ENCODE peak calls at places on chromosomes 11 and 22, in four cellular contexts. O is HCT116, X is Panc1, L is K562. M is an unnamed sample.

GRCh38 chr11:130528301-130528651 is 79.8 kb downstream of the ADAMTS15 start:
- ATAC-seq in O (no peak), X (no peak), L (no peak), M (no peak)

GRCh38 chr11:61870429-61871039 is 20.8 kb downstream of the FADS3 start:
- ATAC-seq in O (no peak), X (peak), L (peak), M (no peak)

GRCh38 chr11:122333476-122333875 is 217.5 kb upstream of the BLID start:
- ATAC-seq in O (no peak), X (no peak), L (no peak), M (no peak)

GRCh38 chr11:1838077-1838425 is 730 bp upstream of the TNNI2 start:
- ATAC-seq in O (no peak), X (peak), L (no peak), M (no peak)

GRCh38 chr11:126146454-126147192 is 64.8 kb downstream of the RPUSD4 start:
- ATAC-seq in O (no peak), X (peak), L (peak), M (no peak)

GRCh38 chr22:37022483-37023337 is 3.2 kb downstream of the MPST start:
- ATAC-seq in O (no peak), X (no peak), L (no peak), M (no peak)

GRCh38 chr22:50245214-50246072 is 620 bp upstream of the TUBGCP6 start:
- ATAC-seq in O (peak), X (peak), L (peak), M (no peak)

GRCh38 chr11:111589114-111589513 is 13.1 kb upstream of the SIK2 start:
- ATAC-seq in O (no peak), X (no peak), L (peak), M (no peak)

GRCh38 chr11:111539426-111540113 is 950 bp upstream of the LAYN start:
- ATAC-seq in O (no peak), X (no peak), L (no peak), M (peak)

GRCh38 chr11:22044126-22044525 is 148.8 kb upstream of the ANO5 start:
- ATAC-seq in O (no peak), X (no peak), L (no peak), M (no peak)

GRCh38 chr11:72013765-72014711 is 15.3 kb downstream of the IL18BP start:
- ATAC-seq in O (no peak), X (no peak), L (no peak), M (no peak)

GRCh38 chr22:35978889-35979288 is 49.7 kb downstream of the RBFOX2 start:
- ATAC-seq in O (no peak), X (no peak), L (no peak), M (peak)

GRCh38 chr11:68375337-68375736 is 62.9 kb downstream of the LRP5 start:
- ATAC-seq in O (no peak), X (no peak), L (no peak), M (no peak)

GRCh38 chr11:119990306-119991021 is 147.4 kb downstream of the TRIM29 start:
- ATAC-seq in O (no peak), X (no peak), L (no peak), M (no peak)

GRCh38 chr11:123841189-123841588 is 35.0 kb upstream of the OR6M1 start:
- ATAC-seq in O (no peak), X (no peak), L (no peak), M (no peak)

GRCh38 chr11:93567406-93567819 is 24.2 kb upstream of the SMCO4 start:
- ATAC-seq in O (no peak), X (no peak), L (no peak), M (peak)

GRCh38 chr22:17897864-17898263 is 123.6 kb upstream of the BID start:
- ATAC-seq in O (no peak), X (no peak), L (no peak), M (no peak)

GRCh38 chr11:106062592-106062949 is 14.6 kb downstream of the KBTBD3 start:
- ATAC-seq in O (no peak), X (no peak), L (no peak), M (no peak)

GRCh38 chr11:106061936-106062591 is 15.1 kb downstream of the KBTBD3 start:
- ATAC-seq in O (no peak), X (no peak), L (no peak), M (no peak)

GRCh38 chr11:106059617-106060016 is 17.5 kb downstream of the KBTBD3 start:
- ATAC-seq in O (no peak), X (no peak), L (no peak), M (no peak)

GRCh38 chr11:106061249-106061794 is 15.8 kb downstream of the KBTBD3 start:
- ATAC-seq in O (no peak), X (no peak), L (no peak), M (no peak)

DNA sequence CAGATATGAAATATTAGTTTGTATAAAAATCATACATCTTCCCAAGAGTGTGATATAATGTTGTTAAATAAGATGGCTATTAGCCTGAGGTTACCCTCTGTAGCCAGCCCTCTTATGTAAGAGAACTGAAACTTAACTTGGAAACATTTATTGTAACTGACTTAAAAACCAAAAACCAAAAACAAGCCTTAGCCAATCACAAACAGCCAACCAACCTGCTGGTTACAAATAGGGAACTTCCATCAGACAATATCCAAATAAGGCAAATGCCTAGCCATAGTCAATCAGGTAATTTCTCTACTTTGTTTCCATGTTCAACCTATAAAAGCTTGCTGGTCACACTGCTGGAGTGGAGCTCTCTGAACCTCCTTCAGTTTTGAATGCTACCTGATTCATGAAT is 14.1 kb downstream of the KBTBD3 start:
- ATAC-seq in O (no peak), X (no peak), L (no peak), M (no peak)
- TF ChIP-seq CTCF in O (no peak), X (no peak), L (no peak), M (no peak)

DNA sequence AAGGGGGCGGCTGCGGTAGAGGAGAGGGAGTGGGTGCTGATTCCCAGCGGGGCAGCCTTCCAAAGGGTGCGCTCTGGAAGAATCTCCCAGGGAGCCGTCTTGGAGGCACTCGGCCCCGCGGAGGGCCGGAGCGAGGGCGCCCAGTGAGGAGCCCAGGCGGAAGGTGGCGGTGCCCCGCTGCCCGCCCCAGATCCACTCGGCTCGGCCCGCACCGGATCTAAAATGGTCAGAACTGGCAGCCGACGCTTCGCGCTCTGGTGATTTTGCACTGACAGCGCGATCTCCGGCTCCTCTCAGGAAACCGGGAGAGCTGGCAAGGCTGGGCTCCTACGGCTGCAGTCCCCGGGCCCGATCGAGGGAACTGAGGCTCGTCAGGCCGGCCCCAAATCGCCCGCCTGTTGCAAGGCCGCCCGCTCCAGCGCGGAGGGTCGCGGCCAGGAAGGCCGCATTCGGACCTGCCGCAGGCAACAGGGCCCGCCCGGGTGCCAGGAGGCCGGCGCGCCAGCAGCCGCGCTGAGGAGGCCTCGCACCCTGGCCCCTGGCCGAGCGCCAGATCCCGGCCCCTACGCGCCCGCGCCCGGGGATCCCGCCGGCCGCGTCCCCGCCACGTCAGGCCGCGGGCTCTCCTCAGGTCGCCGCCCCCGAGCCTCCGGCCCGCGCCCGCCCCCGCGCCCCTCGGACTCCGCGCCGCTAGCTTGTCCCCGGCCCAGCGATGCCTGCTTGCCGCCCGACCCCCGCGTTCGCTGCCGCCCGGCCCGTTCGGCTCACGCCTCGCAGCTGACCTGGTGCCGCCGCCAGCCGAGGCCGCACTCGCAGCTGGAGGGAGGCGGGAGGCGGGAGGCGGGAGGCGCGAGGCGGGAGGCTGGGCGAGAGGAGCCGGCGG is at the start of gene KLHL22:
- ATAC-seq in O (peak), X (peak), L (peak), M (peak)
- TF ChIP-seq POLR2AphosphoS5 in O (no peak), X (no peak), L (peak), M (no peak)

GRCh38 chr11:46894506-46894905 is 23.8 kb downstream of the LRP4 start:
- ATAC-seq in O (no peak), X (no peak), L (no peak), M (no peak)

GRCh38 chr11:46898396-46899095 is 19.8 kb downstream of the LRP4 start:
- ATAC-seq in O (peak), X (no peak), L (no peak), M (no peak)

GRCh38 chr11:46894961-46895360 is 23.4 kb downstream of the LRP4 start:
- ATAC-seq in O (no peak), X (no peak), L (no peak), M (no peak)

GRCh38 chr11:46895821-46896220 is 22.5 kb downstream of the LRP4 start:
- ATAC-seq in O (no peak), X (no peak), L (no peak), M (no peak)

DNA sequence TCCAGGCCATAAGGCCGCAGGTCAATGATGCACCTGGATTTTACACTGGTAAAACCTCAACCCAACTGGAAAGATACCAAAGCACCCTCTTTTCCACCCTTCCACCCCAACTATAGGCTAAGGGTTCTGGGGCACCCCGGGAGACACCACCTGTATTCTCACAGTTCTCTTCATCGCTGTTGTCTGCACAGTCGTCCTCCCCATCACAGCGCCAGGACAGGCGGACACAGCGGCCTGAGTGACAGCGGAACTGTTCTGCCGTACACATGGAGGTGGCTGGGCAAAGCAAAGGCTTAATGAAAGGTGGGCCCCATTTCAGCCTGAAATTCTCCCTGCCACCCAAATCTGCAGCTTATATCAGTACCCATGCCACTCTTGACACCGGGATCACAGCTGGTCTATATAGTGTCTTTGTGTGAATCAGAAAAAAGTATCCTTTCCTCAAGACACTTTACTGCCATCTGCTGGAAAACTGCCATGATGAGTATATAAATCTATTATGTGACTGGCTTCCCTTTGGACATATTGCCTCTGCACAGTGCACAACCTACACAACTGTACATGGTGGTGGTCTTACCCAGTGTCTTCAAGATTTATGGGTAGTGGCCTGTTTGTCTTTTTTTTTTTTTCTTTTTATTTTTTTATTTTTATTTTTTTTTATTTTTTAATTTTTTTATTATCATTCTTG is 21.5 kb downstream of the LRP4 start:
- ATAC-seq in O (peak), X (peak), L (peak), M (no peak)
- TF ChIP-seq CTCF in O (peak), X (no peak), L (peak), M (no peak)

DNA sequence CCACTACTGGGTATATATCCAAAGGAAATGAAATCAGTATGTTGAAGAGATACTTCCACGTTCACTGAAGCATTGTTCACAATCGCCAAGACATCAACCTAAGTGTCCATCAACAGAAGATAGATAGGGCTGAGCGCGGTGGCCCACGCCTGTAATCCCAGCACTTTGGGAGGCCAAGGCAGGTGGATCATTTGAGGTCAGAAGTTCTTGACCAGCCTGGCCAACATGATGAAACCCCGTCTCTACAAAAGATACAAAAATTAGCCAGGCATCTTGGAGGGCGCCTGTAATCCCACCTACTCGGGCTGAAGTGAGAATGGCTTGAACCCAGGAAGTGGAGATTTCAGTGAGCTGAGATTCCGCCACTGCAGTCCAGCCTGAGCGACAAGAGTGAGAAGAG is 12.7 kb downstream of the EIF3F start:
- ATAC-seq in O (no peak), X (no peak), L (no peak), M (no peak)
- TF ChIP-seq POLR2AphosphoS5 in O (no peak), X (no peak), L (no peak), M (no peak)

DNA sequence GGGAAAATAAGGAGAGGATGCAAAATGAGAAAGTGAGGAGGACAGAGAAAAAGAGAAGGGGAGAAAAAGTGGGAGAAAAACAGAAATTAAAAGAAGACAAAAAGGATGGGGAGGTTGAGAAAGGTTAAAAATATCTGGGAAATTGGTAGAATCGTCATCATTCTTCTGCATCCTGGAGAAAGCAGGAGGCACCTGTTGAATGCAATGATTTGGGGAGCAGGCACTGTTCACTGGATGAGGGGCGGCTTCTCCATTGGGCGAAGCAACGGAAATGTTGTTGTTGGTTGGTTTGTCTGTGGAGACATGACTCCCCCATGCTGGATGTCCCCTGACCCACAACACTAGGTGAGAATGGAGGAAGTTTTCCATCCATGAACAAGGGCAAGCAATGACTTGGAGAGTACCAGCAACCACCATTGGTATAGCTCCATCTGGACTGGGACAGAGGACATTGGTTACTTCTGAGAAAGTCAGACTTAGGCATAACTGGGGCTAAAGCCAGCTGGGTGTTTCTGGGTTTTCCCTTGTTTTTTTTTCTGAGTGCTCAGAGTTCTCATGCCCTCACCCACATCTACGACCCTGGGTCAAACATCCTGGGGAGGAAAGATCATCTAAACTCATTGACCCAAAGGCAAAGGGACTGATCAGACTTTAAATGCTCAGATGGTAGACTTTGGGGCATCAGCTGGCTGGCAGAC is 11.9 kb upstream of the CD44 start:
- ATAC-seq in O (no peak), X (no peak), L (no peak), M (no peak)
- TF ChIP-seq CTCF in O (no peak), X (no peak), L (no peak), M (no peak)

GRCh38 chr22:29973269-29973668 is 90.3 kb downstream of the MTMR3 start:
- ATAC-seq in O (no peak), X (no peak), L (no peak), M (no peak)
- TF ChIP-seq POLR2AphosphoS5 in O (no peak), X (no peak), L (no peak), M (no peak)